ENCODE peak calls at places on chromosomes 1 and 21, in six cellular contexts. One of them, this sample, is unnamed.

GRCh38 chr1:91730781-91731732 is 154.9 kb downstream of the TGFBR3 start:
- DNase-seq in effector memory CD4-positive, alpha-beta T cell: no peak
- DNase-seq in A549: no peak
- DNase-seq in IMR-90: peak
- DNase-seq in cardiac muscle cell: no peak
- DNase-seq in adipocyte: peak
- DNase-seq in this sample: no peak

GRCh38 chr1:208607616-208608015 is 363.4 kb upstream of the PLXNA2 start:
- DNase-seq in effector memory CD4-positive, alpha-beta T cell: no peak
- DNase-seq in A549: no peak
- DNase-seq in IMR-90: no peak
- DNase-seq in cardiac muscle cell: no peak
- DNase-seq in adipocyte: no peak
- DNase-seq in this sample: no peak

GRCh38 chr21:27047331-27048314 is 80.7 kb upstream of the ADAMTS5 start:
- DNase-seq in effector memory CD4-positive, alpha-beta T cell: no peak
- DNase-seq in A549: no peak
- DNase-seq in IMR-90: peak
- DNase-seq in cardiac muscle cell: no peak
- DNase-seq in adipocyte: peak
- DNase-seq in this sample: no peak

GRCh38 chr1:228020686-228021525 is 14.1 kb downstream of the WNT3A start:
- DNase-seq in effector memory CD4-positive, alpha-beta T cell: no peak
- DNase-seq in A549: no peak
- DNase-seq in IMR-90: no peak
- DNase-seq in cardiac muscle cell: no peak
- DNase-seq in adipocyte: no peak
- DNase-seq in this sample: no peak

GRCh38 chr1:99963041-99963795 is 6.6 kb upstream of the SLC35A3 start:
- DNase-seq in effector memory CD4-positive, alpha-beta T cell: no peak
- DNase-seq in A549: no peak
- DNase-seq in IMR-90: peak
- DNase-seq in cardiac muscle cell: no peak
- DNase-seq in adipocyte: peak
- DNase-seq in this sample: no peak

GRCh38 chr1:91731815-91732214 is 154.1 kb downstream of the TGFBR3 start:
- DNase-seq in effector memory CD4-positive, alpha-beta T cell: peak
- DNase-seq in A549: no peak
- DNase-seq in IMR-90: peak
- DNase-seq in cardiac muscle cell: no peak
- DNase-seq in adipocyte: peak
- DNase-seq in this sample: no peak

GRCh38 chr21:29277442-29277841 is 21.3 kb upstream of the BACH1 start:
- DNase-seq in effector memory CD4-positive, alpha-beta T cell: no peak
- DNase-seq in A549: no peak
- DNase-seq in IMR-90: no peak
- DNase-seq in cardiac muscle cell: no peak
- DNase-seq in adipocyte: no peak
- DNase-seq in this sample: no peak

GRCh38 chr1:29029652-29030051 is 94.1 kb downstream of the TMEM200B start:
- DNase-seq in effector memory CD4-positive, alpha-beta T cell: no peak
- DNase-seq in A549: no peak
- DNase-seq in IMR-90: no peak
- DNase-seq in cardiac muscle cell: no peak
- DNase-seq in adipocyte: no peak
- DNase-seq in this sample: no peak

GRCh38 chr1:244654284-244655038 is 1.5 kb downstream of the DESI2 start:
- DNase-seq in effector memory CD4-positive, alpha-beta T cell: no peak
- DNase-seq in A549: no peak
- DNase-seq in IMR-90: peak
- DNase-seq in cardiac muscle cell: no peak
- DNase-seq in adipocyte: peak
- DNase-seq in this sample: no peak

GRCh38 chr1:152796421-152796820 is at the start of gene LCE1D:
- DNase-seq in effector memory CD4-positive, alpha-beta T cell: no peak
- DNase-seq in A549: no peak
- DNase-seq in IMR-90: no peak
- DNase-seq in cardiac muscle cell: no peak
- DNase-seq in adipocyte: no peak
- DNase-seq in this sample: no peak

GRCh38 chr1:152806576-152806975 is at the start of gene LCE1C:
- DNase-seq in effector memory CD4-positive, alpha-beta T cell: no peak
- DNase-seq in A549: no peak
- DNase-seq in IMR-90: no peak
- DNase-seq in cardiac muscle cell: no peak
- DNase-seq in adipocyte: no peak
- DNase-seq in this sample: no peak

GRCh38 chr1:152801333-152801732 is 4.8 kb downstream of the LCE1D start:
- DNase-seq in effector memory CD4-positive, alpha-beta T cell: no peak
- DNase-seq in A549: no peak
- DNase-seq in IMR-90: no peak
- DNase-seq in cardiac muscle cell: no peak
- DNase-seq in adipocyte: no peak
- DNase-seq in this sample: no peak
- H3K4me3 ChIP-seq in effector memory CD4-positive, alpha-beta T cell: no peak
- H3K4me3 ChIP-seq in A549: no peak
- H3K4me3 ChIP-seq in IMR-90: no peak
- H3K4me3 ChIP-seq in cardiac muscle cell: no peak
- H3K4me3 ChIP-seq in adipocyte: no peak
- H3K4me3 ChIP-seq in this sample: no peak

DNA sequence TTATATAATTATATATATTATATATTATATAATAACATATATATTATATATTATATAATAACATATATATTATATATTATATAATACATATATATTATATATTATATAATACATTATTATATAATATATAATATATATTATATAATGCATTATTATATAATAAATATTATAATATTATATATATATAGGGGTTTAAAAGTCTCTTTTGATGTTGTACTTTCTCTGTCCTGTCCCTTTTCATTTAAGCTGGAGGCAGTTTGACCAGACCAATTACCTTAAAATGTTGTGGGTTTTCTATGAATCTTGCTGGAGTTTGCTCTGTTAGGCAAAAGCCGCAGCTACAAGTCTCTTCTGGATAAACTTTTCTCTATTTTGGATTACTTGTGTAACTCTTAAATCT is 22.2 kb upstream of the KIF1B start:
- DNase-seq in effector memory CD4-positive, alpha-beta T cell: no peak
- DNase-seq in A549: no peak
- DNase-seq in IMR-90: no peak
- DNase-seq in cardiac muscle cell: no peak
- DNase-seq in adipocyte: no peak
- DNase-seq in this sample: no peak
- H3K4me3 ChIP-seq in effector memory CD4-positive, alpha-beta T cell: no peak
- H3K4me3 ChIP-seq in A549: no peak
- H3K4me3 ChIP-seq in IMR-90: no peak
- H3K4me3 ChIP-seq in cardiac muscle cell: no peak
- H3K4me3 ChIP-seq in adipocyte: no peak
- H3K4me3 ChIP-seq in this sample: no peak

GRCh38 chr1:24319962-24320361 is 805 bp downstream of the GRHL3 start:
- DNase-seq in effector memory CD4-positive, alpha-beta T cell: no peak
- DNase-seq in A549: no peak
- DNase-seq in IMR-90: no peak
- DNase-seq in cardiac muscle cell: no peak
- DNase-seq in adipocyte: no peak
- DNase-seq in this sample: no peak

GRCh38 chr1:24318238-24318987 is 744 bp upstream of the GRHL3 start:
- DNase-seq in effector memory CD4-positive, alpha-beta T cell: no peak
- DNase-seq in A549: no peak
- DNase-seq in IMR-90: peak
- DNase-seq in cardiac muscle cell: no peak
- DNase-seq in adipocyte: peak
- DNase-seq in this sample: no peak

GRCh38 chr1:24321150-24321549 is 2.0 kb downstream of the GRHL3 start:
- DNase-seq in effector memory CD4-positive, alpha-beta T cell: no peak
- DNase-seq in A549: no peak
- DNase-seq in IMR-90: no peak
- DNase-seq in cardiac muscle cell: no peak
- DNase-seq in adipocyte: no peak
- DNase-seq in this sample: no peak

GRCh38 chr1:24317081-24317480 is 2.1 kb upstream of the GRHL3 start:
- DNase-seq in effector memory CD4-positive, alpha-beta T cell: no peak
- DNase-seq in A549: no peak
- DNase-seq in IMR-90: no peak
- DNase-seq in cardiac muscle cell: no peak
- DNase-seq in adipocyte: no peak
- DNase-seq in this sample: peak

DNA sequence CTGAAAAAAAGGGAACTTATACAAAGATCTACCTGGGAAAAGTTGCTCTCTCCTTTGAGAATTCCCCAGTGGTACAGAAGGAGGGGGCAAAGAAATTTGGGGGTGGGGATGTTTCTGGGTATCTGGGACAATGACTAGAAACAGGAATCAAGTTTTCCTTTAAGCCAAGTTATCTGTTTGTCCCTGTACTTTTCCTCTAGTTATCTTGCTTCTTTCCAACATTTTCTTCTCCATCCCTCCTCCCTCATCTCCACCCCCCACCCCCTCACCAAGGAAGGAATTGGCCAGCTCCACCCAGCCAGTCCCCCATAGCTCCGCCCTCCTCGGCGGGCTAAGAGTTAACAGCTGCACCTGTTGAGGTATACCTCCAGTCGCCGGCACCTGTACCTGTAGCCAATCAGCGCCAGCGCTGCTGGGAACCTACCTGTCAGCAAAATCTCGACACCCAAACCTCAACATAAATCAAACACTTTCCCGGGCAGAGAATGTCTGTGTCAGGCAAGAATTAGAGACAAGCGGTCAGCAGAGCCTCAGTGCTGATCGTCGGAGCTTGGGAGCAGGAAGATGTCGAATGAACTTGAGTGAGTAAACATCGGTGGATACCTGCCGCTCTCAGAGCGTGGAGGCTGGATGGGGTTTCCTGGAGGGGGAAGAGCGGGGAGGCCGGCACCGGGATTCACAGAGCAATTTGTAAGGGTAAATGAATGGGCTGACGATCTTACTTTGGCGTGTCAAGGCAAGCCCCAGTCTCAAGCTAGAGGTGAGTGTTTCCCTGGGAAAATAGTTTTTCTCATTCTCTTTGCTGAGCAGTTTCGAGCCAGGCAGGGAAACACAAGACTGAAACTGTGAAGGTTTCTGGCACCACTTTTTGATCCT is at the start of gene GRHL3:
- DNase-seq in effector memory CD4-positive, alpha-beta T cell: no peak
- DNase-seq in A549: peak
- DNase-seq in IMR-90: no peak
- DNase-seq in cardiac muscle cell: peak
- DNase-seq in adipocyte: peak
- DNase-seq in this sample: peak
- H3K4me3 ChIP-seq in effector memory CD4-positive, alpha-beta T cell: peak
- H3K4me3 ChIP-seq in A549: peak
- H3K4me3 ChIP-seq in IMR-90: no peak
- H3K4me3 ChIP-seq in cardiac muscle cell: no peak
- H3K4me3 ChIP-seq in adipocyte: no peak
- H3K4me3 ChIP-seq in this sample: peak

DNA sequence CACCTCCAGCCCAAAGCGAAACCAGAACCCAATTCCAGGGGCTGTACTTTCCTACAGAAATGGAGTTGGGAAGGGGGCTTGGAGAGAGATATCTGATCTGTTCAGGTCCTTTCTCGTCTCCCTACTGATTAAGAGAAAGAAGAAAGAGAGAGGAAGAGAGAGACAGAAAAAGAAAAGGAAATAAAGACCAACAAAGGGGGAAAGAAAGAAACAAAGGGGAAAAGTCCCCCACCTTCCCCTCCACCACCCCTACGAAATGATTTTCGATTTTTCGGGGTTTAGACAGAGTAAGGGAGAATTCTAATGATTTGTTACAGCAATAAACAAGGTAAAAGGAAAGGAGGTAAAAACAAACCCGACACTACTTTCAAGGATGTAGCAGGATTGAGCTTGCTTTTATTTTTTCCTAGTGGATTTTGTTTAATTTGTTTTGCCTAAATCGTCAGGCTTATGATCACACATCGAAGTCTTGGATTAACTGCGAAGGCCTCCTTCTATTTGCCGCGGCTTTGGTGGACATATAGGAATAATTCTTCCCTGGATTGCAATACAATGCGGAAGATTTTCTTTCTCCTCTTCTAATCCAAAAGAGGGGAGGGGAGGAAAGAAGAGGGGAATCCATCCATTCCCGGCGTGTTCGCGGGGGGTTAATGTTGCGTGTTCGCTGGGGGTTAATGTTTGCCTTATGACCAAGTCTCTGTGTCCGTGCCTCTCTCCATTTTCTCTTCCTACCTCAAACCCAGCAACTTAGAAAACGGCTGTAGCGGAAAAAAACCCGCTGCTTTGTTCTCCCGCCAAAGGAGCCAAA is 1.9 kb downstream of the TAL1 start:
- DNase-seq in effector memory CD4-positive, alpha-beta T cell: no peak
- DNase-seq in A549: no peak
- DNase-seq in IMR-90: no peak
- DNase-seq in cardiac muscle cell: no peak
- DNase-seq in adipocyte: no peak
- DNase-seq in this sample: no peak
- H3K4me3 ChIP-seq in effector memory CD4-positive, alpha-beta T cell: peak
- H3K4me3 ChIP-seq in A549: no peak
- H3K4me3 ChIP-seq in IMR-90: no peak
- H3K4me3 ChIP-seq in cardiac muscle cell: no peak
- H3K4me3 ChIP-seq in adipocyte: no peak
- H3K4me3 ChIP-seq in this sample: no peak

GRCh38 chr1:1347026-1347595 is 2.1 kb downstream of the DVL1 start:
- DNase-seq in effector memory CD4-positive, alpha-beta T cell: no peak
- DNase-seq in A549: no peak
- DNase-seq in IMR-90: no peak
- DNase-seq in cardiac muscle cell: no peak
- DNase-seq in adipocyte: no peak
- DNase-seq in this sample: no peak
- H3K4me3 ChIP-seq in effector memory CD4-positive, alpha-beta T cell: no peak
- H3K4me3 ChIP-seq in A549: peak
- H3K4me3 ChIP-seq in IMR-90: peak
- H3K4me3 ChIP-seq in cardiac muscle cell: no peak
- H3K4me3 ChIP-seq in adipocyte: peak
- H3K4me3 ChIP-seq in this sample: peak

This sample was measured in keratinocyte.